ENCODE peak calls at places on chromosomes 4 and X, in six cellular contexts. One of them, this sample, is unnamed. For H3K36me3 and H3K4me1, the result is how much of the 10 kb centered on the place peaks cover.

GRCh38 chr4:22093126-22093525 is 144.6 kb upstream of the KCNIP4 start:
- DNase-seq in naive thymus-derived CD4-positive, alpha-beta T cell: no peak
- DNase-seq in IMR-90: no peak
- DNase-seq in A673: no peak
- DNase-seq in GM23248: no peak
- DNase-seq in stomach: no peak
- DNase-seq in this sample: no peak

GRCh38 chr4:157808796-157809408 is 363.9 kb downstream of the GASK1B start:
- DNase-seq in IMR-90: no peak
- DNase-seq in naive thymus-derived CD4-positive, alpha-beta T cell: no peak
- DNase-seq in GM23248: no peak
- DNase-seq in A673: no peak
- DNase-seq in stomach: no peak
- DNase-seq in this sample: no peak

GRCh38 chr4:38188631-38189101 is 228.5 kb downstream of the PTTG2 start:
- DNase-seq in GM23248: peak
- DNase-seq in naive thymus-derived CD4-positive, alpha-beta T cell: no peak
- DNase-seq in A673: no peak
- DNase-seq in IMR-90: no peak
- DNase-seq in stomach: peak
- DNase-seq in this sample: peak

GRCh38 chr4:386708-387105 is 49.1 kb downstream of the ZNF141 start:
- DNase-seq in IMR-90: no peak
- DNase-seq in GM23248: no peak
- DNase-seq in naive thymus-derived CD4-positive, alpha-beta T cell: no peak
- DNase-seq in A673: no peak
- DNase-seq in stomach: no peak
- DNase-seq in this sample: no peak

GRCh38 chr4:127304356-127304755 is 328.4 kb upstream of the INTU start:
- DNase-seq in stomach: no peak
- DNase-seq in IMR-90: peak
- DNase-seq in GM23248: peak
- DNase-seq in A673: no peak
- DNase-seq in naive thymus-derived CD4-positive, alpha-beta T cell: no peak
- DNase-seq in this sample: no peak

GRCh38 chrX:129980540-129981206 is 1.8 kb upstream of the BCORL1 start:
- DNase-seq in naive thymus-derived CD4-positive, alpha-beta T cell: no peak
- DNase-seq in A673: no peak
- DNase-seq in GM23248: peak
- DNase-seq in IMR-90: no peak
- DNase-seq in stomach: peak
- DNase-seq in this sample: peak

GRCh38 chr4:30714408-30715031 is 5.6 kb upstream of the PCDH7 start:
- DNase-seq in GM23248: peak
- DNase-seq in A673: peak
- DNase-seq in IMR-90: peak
- DNase-seq in naive thymus-derived CD4-positive, alpha-beta T cell: no peak
- DNase-seq in stomach: peak
- DNase-seq in this sample: no peak

GRCh38 chr4:78584863-78585576 is 33.5 kb downstream of the ANXA3 start:
- DNase-seq in IMR-90: peak
- DNase-seq in stomach: peak
- DNase-seq in GM23248: peak
- DNase-seq in naive thymus-derived CD4-positive, alpha-beta T cell: no peak
- DNase-seq in A673: no peak
- DNase-seq in this sample: no peak

DNA sequence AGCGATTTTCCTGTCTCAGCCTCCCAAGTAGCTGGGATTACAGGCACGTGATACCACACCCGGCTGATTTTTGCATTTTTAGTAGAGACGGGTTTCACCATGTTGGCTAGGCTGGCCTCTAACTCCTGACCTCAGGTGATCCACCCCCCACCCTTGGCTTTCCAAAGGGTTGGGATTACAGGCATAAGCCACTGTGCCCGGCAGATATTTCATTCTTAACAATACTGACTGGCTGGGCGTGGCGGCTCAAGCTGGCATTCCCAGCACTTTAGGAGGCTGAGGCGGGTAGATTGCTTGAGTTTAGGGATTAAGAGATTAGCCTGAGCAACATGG is 1.3 kb downstream of the PQBP1 start:
- DNase-seq in naive thymus-derived CD4-positive, alpha-beta T cell: no peak
- DNase-seq in stomach: no peak
- DNase-seq in GM23248: no peak
- DNase-seq in IMR-90: no peak
- DNase-seq in A673: no peak
- DNase-seq in this sample: no peak
- H3K36me3 ChIP-seq in naive thymus-derived CD4-positive, alpha-beta T cell: under half
- H3K36me3 ChIP-seq in stomach: under half
- H3K36me3 ChIP-seq in GM23248: under half
- H3K36me3 ChIP-seq in IMR-90: under half
- H3K36me3 ChIP-seq in A673: under half
- H3K36me3 ChIP-seq in this sample: under half

GRCh38 chr4:140255919-140256318 is 101.9 kb upstream of the MAML3 start:
- DNase-seq in naive thymus-derived CD4-positive, alpha-beta T cell: no peak
- DNase-seq in IMR-90: no peak
- DNase-seq in GM23248: no peak
- DNase-seq in A673: no peak
- DNase-seq in stomach: no peak
- DNase-seq in this sample: no peak
- H3K4me1 ChIP-seq in naive thymus-derived CD4-positive, alpha-beta T cell: under half
- H3K4me1 ChIP-seq in IMR-90: under half
- H3K4me1 ChIP-seq in GM23248: under half
- H3K4me1 ChIP-seq in A673: under half
- H3K4me1 ChIP-seq in stomach: under half
- H3K4me1 ChIP-seq in this sample: under half

DNA sequence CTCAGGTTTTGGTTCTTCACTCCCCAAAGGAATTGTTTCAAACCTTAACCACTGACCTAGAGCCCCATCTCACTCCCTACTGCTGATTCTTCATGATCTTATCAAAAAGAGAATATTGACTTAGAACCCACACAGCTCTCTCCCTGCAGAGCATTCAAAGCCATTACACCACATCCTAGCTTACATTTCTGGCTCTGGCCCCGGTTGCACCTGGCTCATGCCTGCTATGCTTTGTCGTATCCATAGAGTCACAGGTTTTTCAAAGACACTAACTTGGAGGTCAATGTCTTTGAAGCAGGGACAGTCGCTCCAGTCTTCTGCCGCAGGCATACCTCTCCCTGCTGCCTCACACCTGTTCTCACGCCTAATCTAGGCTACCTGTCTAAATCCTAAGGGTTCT is 42.7 kb upstream of the FGFBP2 start:
- DNase-seq in naive thymus-derived CD4-positive, alpha-beta T cell: no peak
- DNase-seq in GM23248: no peak
- DNase-seq in A673: no peak
- DNase-seq in stomach: no peak
- DNase-seq in IMR-90: no peak
- DNase-seq in this sample: no peak
- H3K36me3 ChIP-seq in naive thymus-derived CD4-positive, alpha-beta T cell: under half
- H3K36me3 ChIP-seq in GM23248: under half
- H3K36me3 ChIP-seq in A673: under half
- H3K36me3 ChIP-seq in stomach: under half
- H3K36me3 ChIP-seq in IMR-90: under half
- H3K36me3 ChIP-seq in this sample: under half

GRCh38 chr4:170109586-170110289 is 20.0 kb upstream of the AADAT start:
- DNase-seq in IMR-90: no peak
- DNase-seq in GM23248: peak
- DNase-seq in naive thymus-derived CD4-positive, alpha-beta T cell: no peak
- DNase-seq in stomach: no peak
- DNase-seq in A673: peak
- DNase-seq in this sample: no peak

GRCh38 chr4:170110290-170110672 is 20.5 kb upstream of the AADAT start:
- DNase-seq in naive thymus-derived CD4-positive, alpha-beta T cell: no peak
- DNase-seq in IMR-90: no peak
- DNase-seq in GM23248: no peak
- DNase-seq in A673: no peak
- DNase-seq in stomach: no peak
- DNase-seq in this sample: no peak

GRCh38 chr4:170114636-170115035 is 24.9 kb upstream of the AADAT start:
- DNase-seq in IMR-90: no peak
- DNase-seq in GM23248: no peak
- DNase-seq in stomach: no peak
- DNase-seq in naive thymus-derived CD4-positive, alpha-beta T cell: no peak
- DNase-seq in A673: no peak
- DNase-seq in this sample: no peak

GRCh38 chr4:170111546-170111945 is 21.8 kb upstream of the AADAT start:
- DNase-seq in IMR-90: no peak
- DNase-seq in stomach: no peak
- DNase-seq in naive thymus-derived CD4-positive, alpha-beta T cell: no peak
- DNase-seq in GM23248: no peak
- DNase-seq in A673: no peak
- DNase-seq in this sample: no peak

GRCh38 chr4:170111100-170111499 is 21.3 kb upstream of the AADAT start:
- DNase-seq in GM23248: no peak
- DNase-seq in naive thymus-derived CD4-positive, alpha-beta T cell: no peak
- DNase-seq in IMR-90: no peak
- DNase-seq in stomach: no peak
- DNase-seq in A673: no peak
- DNase-seq in this sample: no peak
- H3K4me1 ChIP-seq in GM23248: under half
- H3K4me1 ChIP-seq in naive thymus-derived CD4-positive, alpha-beta T cell: under half
- H3K4me1 ChIP-seq in IMR-90: under half
- H3K4me1 ChIP-seq in stomach: under half
- H3K4me1 ChIP-seq in A673: under half
- H3K4me1 ChIP-seq in this sample: under half

GRCh38 chr4:145081756-145082155 is 16.2 kb downstream of the ANAPC10 start:
- DNase-seq in stomach: no peak
- DNase-seq in IMR-90: no peak
- DNase-seq in A673: no peak
- DNase-seq in GM23248: no peak
- DNase-seq in naive thymus-derived CD4-positive, alpha-beta T cell: no peak
- DNase-seq in this sample: no peak

GRCh38 chr4:145083891-145084640 is 13.9 kb downstream of the ANAPC10 start:
- DNase-seq in GM23248: peak
- DNase-seq in A673: no peak
- DNase-seq in IMR-90: peak
- DNase-seq in naive thymus-derived CD4-positive, alpha-beta T cell: no peak
- DNase-seq in stomach: no peak
- DNase-seq in this sample: no peak
- H3K36me3 ChIP-seq in GM23248: under half
- H3K36me3 ChIP-seq in A673: under half
- H3K36me3 ChIP-seq in IMR-90: under half
- H3K36me3 ChIP-seq in naive thymus-derived CD4-positive, alpha-beta T cell: under half
- H3K36me3 ChIP-seq in stomach: under half
- H3K36me3 ChIP-seq in this sample: under half

GRCh38 chr4:185522451-185522850 is 12.9 kb downstream of the PDLIM3 start:
- DNase-seq in naive thymus-derived CD4-positive, alpha-beta T cell: no peak
- DNase-seq in IMR-90: no peak
- DNase-seq in stomach: no peak
- DNase-seq in GM23248: no peak
- DNase-seq in A673: no peak
- DNase-seq in this sample: no peak
- H3K4me1 ChIP-seq in naive thymus-derived CD4-positive, alpha-beta T cell: under half
- H3K4me1 ChIP-seq in IMR-90: under half
- H3K4me1 ChIP-seq in stomach: under half
- H3K4me1 ChIP-seq in GM23248: under half
- H3K4me1 ChIP-seq in A673: under half
- H3K4me1 ChIP-seq in this sample: under half

GRCh38 chr4:75660491-75660890 is 12.7 kb downstream of the G3BP2 start:
- DNase-seq in IMR-90: no peak
- DNase-seq in naive thymus-derived CD4-positive, alpha-beta T cell: no peak
- DNase-seq in stomach: no peak
- DNase-seq in GM23248: no peak
- DNase-seq in A673: no peak
- DNase-seq in this sample: no peak
- H3K36me3 ChIP-seq in IMR-90: under half
- H3K36me3 ChIP-seq in naive thymus-derived CD4-positive, alpha-beta T cell: under half
- H3K36me3 ChIP-seq in stomach: half or more
- H3K36me3 ChIP-seq in GM23248: under half
- H3K36me3 ChIP-seq in A673: under half
- H3K36me3 ChIP-seq in this sample: under half

DNA sequence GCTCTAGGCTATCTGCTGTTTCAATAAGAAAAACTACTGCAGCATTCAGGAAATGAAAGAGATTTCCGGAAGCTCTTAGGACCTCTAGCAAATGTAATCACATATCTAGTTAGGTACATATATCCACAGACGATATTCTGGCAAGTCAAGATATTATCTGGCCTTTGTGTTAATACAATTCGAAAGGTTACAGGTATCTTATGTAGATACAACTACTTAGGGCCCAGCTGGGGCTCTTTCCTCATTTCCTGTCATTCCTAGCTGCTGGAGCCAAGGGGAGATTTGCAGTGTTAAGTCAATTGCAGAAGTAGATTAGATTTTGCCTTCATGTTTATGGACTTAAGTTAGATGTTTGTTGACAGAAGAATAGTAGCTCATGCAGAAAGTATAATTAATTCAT is 299.5 kb downstream of the ARHGAP24 start:
- DNase-seq in IMR-90: no peak
- DNase-seq in A673: no peak
- DNase-seq in GM23248: no peak
- DNase-seq in stomach: no peak
- DNase-seq in naive thymus-derived CD4-positive, alpha-beta T cell: no peak
- DNase-seq in this sample: no peak
- H3K4me1 ChIP-seq in IMR-90: under half
- H3K4me1 ChIP-seq in A673: under half
- H3K4me1 ChIP-seq in GM23248: under half
- H3K4me1 ChIP-seq in stomach: under half
- H3K4me1 ChIP-seq in naive thymus-derived CD4-positive, alpha-beta T cell: under half
- H3K4me1 ChIP-seq in this sample: under half

DNA sequence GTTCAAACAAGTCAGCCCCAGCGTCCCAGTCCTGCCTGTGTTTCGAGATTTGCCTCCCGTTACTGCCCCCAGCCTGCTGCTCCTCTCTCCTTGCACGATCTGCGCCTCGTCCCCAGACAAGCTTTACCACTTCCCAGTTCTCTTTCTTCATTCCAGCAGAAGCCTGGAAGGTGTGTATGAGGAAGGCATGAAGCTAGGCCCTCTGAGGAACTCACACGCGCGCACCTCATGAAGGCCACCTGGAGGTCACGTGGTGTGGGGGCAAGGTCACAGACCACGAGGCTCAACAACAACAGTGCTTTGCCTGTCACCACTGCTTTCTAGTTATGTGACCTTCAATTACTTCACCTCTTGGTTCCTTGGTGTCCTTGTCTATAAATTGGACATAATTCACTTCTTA is 181.0 kb downstream of the PALLD start:
- DNase-seq in naive thymus-derived CD4-positive, alpha-beta T cell: no peak
- DNase-seq in GM23248: no peak
- DNase-seq in stomach: no peak
- DNase-seq in IMR-90: no peak
- DNase-seq in A673: no peak
- DNase-seq in this sample: no peak
- H3K36me3 ChIP-seq in naive thymus-derived CD4-positive, alpha-beta T cell: under half
- H3K36me3 ChIP-seq in GM23248: under half
- H3K36me3 ChIP-seq in stomach: under half
- H3K36me3 ChIP-seq in IMR-90: under half
- H3K36me3 ChIP-seq in A673: under half
- H3K36me3 ChIP-seq in this sample: under half

GRCh38 chr4:87051121-87051713 is 116.4 kb downstream of the AFF1 start:
- DNase-seq in A673: no peak
- DNase-seq in stomach: no peak
- DNase-seq in GM23248: peak
- DNase-seq in naive thymus-derived CD4-positive, alpha-beta T cell: no peak
- DNase-seq in IMR-90: peak
- DNase-seq in this sample: no peak
- H3K4me1 ChIP-seq in A673: under half
- H3K4me1 ChIP-seq in stomach: under half
- H3K4me1 ChIP-seq in GM23248: under half
- H3K4me1 ChIP-seq in naive thymus-derived CD4-positive, alpha-beta T cell: under half
- H3K4me1 ChIP-seq in IMR-90: under half
- H3K4me1 ChIP-seq in this sample: under half

This sample was measured in mucosa of descending colon.